ENCODE peak calls at places on chromosome 6, in four cellular contexts. One of them, this sample, is unnamed.

GRCh38 chr6:5094327-5094726 is 9.2 kb downstream of the PPP1R3G start:
- DNase-seq in astrocyte of the spinal cord: peak; percentile 94
- DNase-seq in non-pigmented ciliary epithelial cell: peak; percentile 88
- DNase-seq in ascending aorta: no peak
- DNase-seq in this sample: no peak

GRCh38 chr6:44423306-44423705 is 35.8 kb downstream of the CDC5L start:
- DNase-seq in astrocyte of the spinal cord: no peak
- DNase-seq in non-pigmented ciliary epithelial cell: no peak
- DNase-seq in ascending aorta: no peak
- DNase-seq in this sample: no peak

GRCh38 chr6:135128268-135128914 is 52.7 kb upstream of the MYB start:
- DNase-seq in ascending aorta: no peak
- DNase-seq in astrocyte of the spinal cord: no peak
- DNase-seq in non-pigmented ciliary epithelial cell: no peak
- DNase-seq in this sample: no peak

GRCh38 chr6:44028767-44029166 is 98.5 kb downstream of the MRPL14 start:
- DNase-seq in non-pigmented ciliary epithelial cell: no peak
- DNase-seq in astrocyte of the spinal cord: no peak
- DNase-seq in ascending aorta: no peak
- DNase-seq in this sample: no peak

GRCh38 chr6:170124836-170125235 is 166.0 kb downstream of the DLL1 start:
- DNase-seq in non-pigmented ciliary epithelial cell: no peak
- DNase-seq in ascending aorta: no peak
- DNase-seq in astrocyte of the spinal cord: no peak
- DNase-seq in this sample: no peak

GRCh38 chr6:30260036-30260504 is 46.9 kb upstream of the TRIM26 start:
- DNase-seq in astrocyte of the spinal cord: no peak
- DNase-seq in ascending aorta: no peak
- DNase-seq in non-pigmented ciliary epithelial cell: no peak
- DNase-seq in this sample: no peak

GRCh38 chr6:41683460-41684310 is 45.4 kb downstream of the MDFI start:
- DNase-seq in non-pigmented ciliary epithelial cell: no peak
- DNase-seq in ascending aorta: no peak
- DNase-seq in astrocyte of the spinal cord: peak; percentile 73
- DNase-seq in this sample: peak; percentile 34

GRCh38 chr6:16985484-16986284 is 116.2 kb upstream of the STMND1 start:
- DNase-seq in astrocyte of the spinal cord: peak; percentile 32
- DNase-seq in non-pigmented ciliary epithelial cell: no peak
- DNase-seq in ascending aorta: no peak
- DNase-seq in this sample: no peak

GRCh38 chr6:71404145-71404966 is 115.7 kb downstream of the OGFRL1 start:
- DNase-seq in ascending aorta: no peak
- DNase-seq in astrocyte of the spinal cord: peak; percentile 85
- DNase-seq in non-pigmented ciliary epithelial cell: peak; percentile 84
- DNase-seq in this sample: no peak

GRCh38 chr6:157265630-157266029 is 57.7 kb downstream of the TMEM242 start:
- DNase-seq in astrocyte of the spinal cord: no peak
- DNase-seq in ascending aorta: no peak
- DNase-seq in non-pigmented ciliary epithelial cell: no peak
- DNase-seq in this sample: no peak

GRCh38 chr6:67812693-67813092 is 822.4 kb upstream of the ADGRB3 start:
- DNase-seq in non-pigmented ciliary epithelial cell: no peak
- DNase-seq in ascending aorta: no peak
- DNase-seq in astrocyte of the spinal cord: no peak
- DNase-seq in this sample: no peak

GRCh38 chr6:157798851-157799250 is 24.2 kb upstream of the SNX9 start:
- DNase-seq in astrocyte of the spinal cord: no peak
- DNase-seq in ascending aorta: no peak
- DNase-seq in non-pigmented ciliary epithelial cell: no peak
- DNase-seq in this sample: no peak